ENCODE peak calls at places on chromosome 19, in nine cellular contexts. P is OCI-M1, I is ascending aorta, Z is cardiac muscle cell, S is mammary epithelial cell, K is putamen, B is T-helper 17 cell, J is sciatic nerve, D is iris pigment epithelial cell. W is an unnamed sample.

GRCh38 chr19:5306531-5306930 is 34.1 kb downstream of the PTPRS start:
- DNase-seq in P (no peak), Z (no peak), I (no peak), S (peak), J (no peak), B (no peak), D (no peak), K (no peak), W (no peak)

GRCh38 chr19:10889880-10890279 is 18.5 kb downstream of the CARM1 start:
- DNase-seq in P (no peak), D (no peak), J (no peak), Z (no peak), S (no peak), I (no peak), K (no peak), B (no peak), W (no peak)

GRCh38 chr19:35153701-35154534 is 617 bp upstream of the FXYD5 start:
- DNase-seq in P (peak), D (peak), K (no peak), B (peak), I (no peak), Z (peak), J (no peak), S (no peak), W (peak)

GRCh38 chr19:48543121-48543710 is 8.8 kb upstream of the SULT2B1 start:
- DNase-seq in D (peak), Z (peak), B (no peak), J (no peak), P (no peak), I (no peak), S (peak), K (no peak), W (peak)

GRCh38 chr19:3132971-3133792 is 2.7 kb upstream of the GNA15 start:
- DNase-seq in K (no peak), B (peak), D (peak), Z (peak), P (peak), I (peak), S (no peak), J (no peak), W (no peak)

GRCh38 chr19:43560687-43561086 is 14.6 kb downstream of the XRCC1 start:
- DNase-seq in P (no peak), J (no peak), I (no peak), B (no peak), S (no peak), Z (no peak), K (no peak), D (peak), W (no peak)

GRCh38 chr19:5958851-5959122 is 19.2 kb downstream of the RANBP3 start:
- DNase-seq in D (no peak), P (no peak), S (no peak), B (no peak), I (no peak), K (no peak), J (no peak), Z (no peak), W (no peak)

GRCh38 chr19:16654151-16654550 is 5.8 kb downstream of the SMIM7 start:
- DNase-seq in B (no peak), D (no peak), K (no peak), J (no peak), I (no peak), P (no peak), Z (peak), S (no peak), W (peak)